ENCODE peak calls at places on chromosomes 6 and 20, in four cellular contexts. F is lung, K is pancreas, A is endothelial cell of umbilical vein. H is an unnamed sample.

GRCh38 chr6:158825951-158826306 is 6.8 kb upstream of the EZR start:
- DNase-seq in F (no peak), K (no peak), A (no peak), H (no peak)

GRCh38 chr6:113361014-113361645 is 496.0 kb upstream of the MARCKS start:
- DNase-seq in F (no peak), K (no peak), A (peak; percentile 48), H (no peak)

GRCh38 chr20:20267685-20268429 is 100.0 kb upstream of the INSM1 start:
- DNase-seq in F (no peak), K (no peak), A (no peak), H (peak; percentile 18)

GRCh38 chr20:9081423-9081966 is 12.6 kb downstream of the PLCB4 start:
- DNase-seq in F (no peak), K (no peak), A (no peak), H (no peak)

GRCh38 chr6:165468836-165469235 is 159.4 kb upstream of the C6orf118 start:
- DNase-seq in F (no peak), K (no peak), A (no peak), H (no peak)

GRCh38 chr6:21185849-21186478 is 407.6 kb upstream of the SOX4 start:
- DNase-seq in F (no peak), K (no peak), A (peak; percentile 12), H (no peak)

GRCh38 chr6:70130865-70131264 is 172.0 kb downstream of the COL9A1 start:
- DNase-seq in F (no peak), K (no peak), A (no peak), H (no peak)

GRCh38 chr6:128731249-128732165 is 151.4 kb upstream of the LAMA2 start:
- DNase-seq in F (no peak), K (no peak), A (peak; percentile 69), H (no peak)

GRCh38 chr20:50826121-50826520 is 31.3 kb downstream of the BCAS4 start:
- DNase-seq in F (no peak), K (no peak), A (no peak), H (no peak)

GRCh38 chr6:45265246-45265645 is 62.9 kb upstream of the RUNX2 start:
- DNase-seq in F (no peak), K (no peak), A (no peak), H (no peak)

GRCh38 chr20:61974357-61974665 is 91.4 kb downstream of the TAF4 start:
- DNase-seq in F (no peak), K (no peak), A (no peak), H (no peak)

GRCh38 chr6:155442562-155442961 is 13.1 kb downstream of the NOX3 start:
- DNase-seq in F (no peak), K (no peak), A (no peak), H (no peak)

GRCh38 chr6:166580076-166581050 is 6.1 kb downstream of the RAMACL start:
- DNase-seq in F (no peak), K (no peak), A (no peak), H (no peak)

GRCh38 chr6:112951829-112952228 is 604.7 kb downstream of the RFPL4B start:
- DNase-seq in F (no peak), K (no peak), A (peak; percentile 59), H (no peak)

GRCh38 chr20:13142143-13142542 is 78.9 kb upstream of the ISM1 start:
- DNase-seq in F (no peak), K (no peak), A (no peak), H (no peak)

GRCh38 chr6:24228681-24229255 is 102.8 kb downstream of the NRSN1 start:
- DNase-seq in F (no peak), K (no peak), A (no peak), H (no peak)

GRCh38 chr20:10171864-10172751 is 46.5 kb upstream of the SNAP25 start:
- DNase-seq in F (no peak), K (peak; percentile 82), A (peak; percentile 37), H (peak; percentile 44)

GRCh38 chr6:32627831-32628230 is 9.4 kb upstream of the HLA-DQA1 start:
- DNase-seq in F (no peak), K (no peak), A (no peak), H (no peak)

GRCh38 chr6:26017567-26017966 is 55.0 kb downstream of the TRIM38 start:
- DNase-seq in F (peak; percentile 59), K (no peak), A (peak; percentile 87), H (peak; percentile 66)

GRCh38 chr6:107713214-107713962 is 110.7 kb downstream of the SCML4 start:
- DNase-seq in F (no peak), K (no peak), A (no peak), H (no peak)

GRCh38 chr6:168102093-168102985 is 23.3 kb upstream of the FRMD1 start:
- DNase-seq in F (no peak), K (peak; percentile 65), A (no peak), H (peak; percentile 16)

GRCh38 chr6:161254754-161255253 is 19.1 kb downstream of the AGPAT4 start:
- DNase-seq in F (no peak), K (no peak), A (no peak), H (no peak)

GRCh38 chr20:57501461-57502330 is 23.2 kb downstream of the CTCFL start:
- DNase-seq in F (no peak), K (no peak), A (no peak), H (no peak)

GRCh38 chr6:32685603-32686002 is 19.1 kb upstream of the HLA-DQB1 start:
- DNase-seq in F (no peak), K (no peak), A (no peak), H (no peak)

GRCh38 chr6:29926795-29927427 is 15.4 kb upstream of the HLA-A start:
- DNase-seq in F (peak; percentile 70), K (peak; percentile 89), A (peak; percentile 47), H (peak; percentile 77)

GRCh38 chr20:760751-761417 is 7.4 kb downstream of the SLC52A3 start:
- DNase-seq in F (no peak), K (peak; percentile 66), A (peak; percentile 26), H (no peak)

GRCh38 chr20:50491926-50492634 is 18.1 kb upstream of the PTPN1 start:
- DNase-seq in F (no peak), K (no peak), A (no peak), H (peak; percentile 30)

GRCh38 chr6:135046912-135047311 is 7.7 kb downstream of the HBS1L start:
- DNase-seq in F (no peak), K (no peak), A (no peak), H (no peak)

GRCh38 chr20:62209850-62210495 is 10.1 kb downstream of the HRH3 start:
- DNase-seq in F (no peak), K (no peak), A (no peak), H (no peak)

GRCh38 chr6:33634203-33634727 is 13.1 kb downstream of the ITPR3 start:
- DNase-seq in F (peak; percentile 63), K (no peak), A (peak; percentile 49), H (no peak)

GRCh38 chr6:118982256-118982911 is 47.4 kb upstream of the MCM9 start:
- DNase-seq in F (no peak), K (no peak), A (no peak), H (no peak)

GRCh38 chr6:4885534-4885933 is 109.3 kb downstream of the CDYL start:
- DNase-seq in F (no peak), K (no peak), A (no peak), H (no peak)

DNA sequence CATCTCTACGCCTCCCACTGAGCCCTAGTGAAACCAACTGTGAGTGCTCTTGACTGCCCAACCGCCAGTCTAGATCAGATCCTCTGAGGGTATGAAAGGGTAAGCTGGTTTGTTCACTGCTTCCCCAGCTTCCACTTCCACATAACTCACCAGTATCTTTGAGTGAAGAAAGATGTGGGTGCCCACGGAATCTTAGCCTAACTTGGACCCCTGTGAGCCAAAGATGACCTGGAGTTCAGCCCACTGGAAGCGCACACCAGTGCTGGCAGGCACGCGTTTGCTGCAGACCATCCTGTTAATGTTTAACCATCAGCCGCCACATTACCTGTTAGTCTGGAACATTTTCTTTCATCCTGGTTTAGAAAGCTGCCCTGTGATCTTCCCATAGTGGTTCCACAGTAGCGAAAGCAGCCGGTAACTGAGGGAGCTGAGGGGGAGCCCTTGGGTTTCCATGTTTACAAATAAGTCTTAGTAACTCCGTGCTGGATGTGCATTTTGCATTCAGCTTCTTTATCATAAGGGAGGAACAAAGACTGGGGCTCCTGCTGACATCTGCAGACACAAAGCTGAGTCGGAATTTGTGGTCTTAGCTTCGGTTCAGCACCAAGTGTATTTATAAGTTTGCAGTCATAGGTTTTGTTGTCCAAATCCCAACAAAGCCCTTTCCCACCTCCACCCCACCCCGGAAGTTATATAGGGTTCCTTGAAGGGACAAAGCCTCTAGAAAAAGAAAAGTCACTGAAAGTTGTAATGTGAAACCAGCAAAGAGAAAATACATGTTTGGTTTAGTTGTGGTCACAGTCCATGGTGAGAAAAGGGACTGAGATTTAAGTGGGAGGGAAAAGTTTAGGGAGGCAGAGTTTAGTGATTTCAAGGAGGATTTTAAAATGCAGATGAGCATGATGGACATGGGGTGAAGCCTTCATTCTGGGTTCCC is 71.0 kb downstream of the SSR1 start:
- DNase-seq in F (no peak), K (no peak), A (no peak), H (no peak)
- H3K27ac ChIP-seq in F (peak overlapping the region; percentile 46), K (peak overlapping the region; percentile 62), A (no peak overlapping the region), H (peak overlapping the region; percentile 61)

GRCh38 chr20:5331340-5331739 is 14.6 kb upstream of the PROKR2 start:
- DNase-seq in F (no peak), K (no peak), A (no peak), H (no peak)
- TF ChIP-seq CTCF in F (no peak), K (no peak), A (no peak), H (no peak)

DNA sequence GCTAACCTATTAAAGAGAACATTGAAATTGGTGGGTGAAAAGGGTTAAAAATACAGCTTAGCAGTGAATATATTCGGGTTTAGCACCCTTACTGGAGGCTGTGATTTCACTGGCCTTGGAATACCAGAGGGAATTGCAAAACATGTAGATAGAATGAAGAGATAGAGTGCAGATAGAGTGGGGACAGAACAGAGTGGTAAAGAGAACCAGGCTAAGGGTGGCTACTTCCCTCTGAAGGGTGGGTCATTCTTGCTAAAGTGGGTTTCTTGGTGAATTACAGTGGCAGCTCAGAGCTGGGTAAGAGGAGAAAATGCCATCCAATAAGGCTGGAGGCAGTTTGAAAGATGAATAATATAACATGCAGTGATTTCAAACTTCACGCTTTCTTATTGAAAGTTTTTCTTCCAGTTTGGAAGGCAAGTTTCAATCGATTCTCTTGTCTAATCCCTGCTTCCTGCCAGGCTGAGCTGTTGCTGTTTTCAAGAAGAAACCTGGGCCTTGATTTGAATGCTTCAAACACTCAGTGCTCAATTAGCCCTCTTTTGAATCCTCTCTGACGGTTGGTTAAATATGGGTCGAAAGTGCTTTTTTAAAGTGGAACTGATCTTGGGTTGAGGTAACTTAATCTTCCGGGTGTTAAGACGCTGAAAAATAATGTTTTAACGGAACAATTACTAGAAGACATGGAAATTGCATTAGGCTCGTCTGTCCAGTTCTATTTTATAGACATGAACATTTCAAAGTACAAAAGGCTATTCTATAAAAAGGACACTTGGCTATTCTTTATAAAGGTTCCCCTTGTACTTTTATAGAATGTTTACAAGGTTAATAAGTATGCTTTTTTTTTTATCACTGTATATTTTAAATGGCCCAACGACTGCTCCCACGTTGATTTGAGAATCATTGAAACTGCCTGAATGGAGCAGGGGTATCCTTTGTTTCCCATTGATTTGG is 203.3 kb downstream of the BCAS1 start:
- DNase-seq in F (no peak), K (no peak), A (no peak), H (no peak)
- H3K4me1 ChIP-seq in F (peaks cover 8% of the 10 kb centered on the region), K (peaks cover 41% of the 10 kb centered on the region), A (peaks cover 14% of the 10 kb centered on the region), H (peaks cover 8% of the 10 kb centered on the region)

DNA sequence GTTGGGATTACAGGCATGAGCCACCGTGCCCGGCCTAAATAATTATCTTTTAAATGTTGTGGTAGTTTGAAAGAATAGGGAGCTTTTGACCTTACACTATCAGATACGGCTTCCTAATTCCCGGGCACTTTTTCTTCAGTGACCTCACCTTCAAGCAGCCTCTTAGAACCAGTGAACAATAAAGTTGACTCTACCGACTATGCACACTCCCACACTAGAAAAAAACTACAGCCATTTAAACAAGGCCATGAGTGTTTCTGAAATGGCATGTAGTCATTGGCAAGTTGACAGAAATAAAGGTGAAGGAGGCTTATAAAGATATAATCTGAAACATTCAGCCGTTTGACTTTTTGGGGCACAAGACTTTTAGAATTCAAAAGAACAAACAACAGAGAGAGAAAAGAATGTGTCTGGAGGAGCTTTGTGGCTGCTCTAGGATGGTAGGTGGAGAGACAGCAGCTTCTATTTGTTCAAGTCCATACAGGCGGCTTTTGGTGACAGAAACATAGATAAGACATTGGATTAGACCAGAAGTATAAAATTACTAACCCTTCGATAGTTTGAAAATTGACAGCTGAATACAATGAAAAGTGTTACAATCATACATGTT is 75.2 kb downstream of the GJA1 start:
- DNase-seq in F (no peak), K (no peak), A (peak; percentile 76), H (no peak)
- H3K27ac ChIP-seq in F (no peak overlapping the region), K (no peak overlapping the region), A (no peak overlapping the region), H (no peak overlapping the region)